ENCODE peak calls at places on chromosomes 16 and 17, in six cellular contexts. One of them, this sample, is unnamed.

GRCh38 chr17:27993161-27993695 is 49.2 kb upstream of the NLK start:
- DNase-seq in IMR-90: no peak
- DNase-seq in Kasumi-1: no peak
- DNase-seq in NCI-H460: no peak
- DNase-seq in activated T-helper 1 cell treated with Interleukin-2 at 50 U/mL for 16 hours: no peak
- DNase-seq in GM13976: no peak
- DNase-seq in this sample: no peak

GRCh38 chr17:82367724-82368524 is 3.6 kb upstream of the UTS2R start:
- DNase-seq in IMR-90: peak
- DNase-seq in Kasumi-1: no peak
- DNase-seq in NCI-H460: no peak
- DNase-seq in activated T-helper 1 cell treated with Interleukin-2 at 50 U/mL for 16 hours: no peak
- DNase-seq in GM13976: no peak
- DNase-seq in this sample: no peak

GRCh38 chr17:79865351-79866210 is 26.3 kb upstream of the CBX4 start:
- DNase-seq in IMR-90: no peak
- DNase-seq in Kasumi-1: no peak
- DNase-seq in NCI-H460: no peak
- DNase-seq in activated T-helper 1 cell treated with Interleukin-2 at 50 U/mL for 16 hours: no peak
- DNase-seq in GM13976: no peak
- DNase-seq in this sample: no peak

GRCh38 chr17:58531661-58532554 is 17.5 kb upstream of the MTMR4 start:
- DNase-seq in IMR-90: peak
- DNase-seq in Kasumi-1: no peak
- DNase-seq in NCI-H460: no peak
- DNase-seq in activated T-helper 1 cell treated with Interleukin-2 at 50 U/mL for 16 hours: peak
- DNase-seq in GM13976: peak
- DNase-seq in this sample: peak

GRCh38 chr17:46868689-46869187 is 17.4 kb downstream of the WNT9B start:
- DNase-seq in IMR-90: peak
- DNase-seq in Kasumi-1: no peak
- DNase-seq in NCI-H460: no peak
- DNase-seq in activated T-helper 1 cell treated with Interleukin-2 at 50 U/mL for 16 hours: no peak
- DNase-seq in GM13976: no peak
- DNase-seq in this sample: no peak

GRCh38 chr17:50953831-50954601 is 87.9 kb upstream of the TOB1 start:
- DNase-seq in IMR-90: peak
- DNase-seq in Kasumi-1: no peak
- DNase-seq in NCI-H460: no peak
- DNase-seq in activated T-helper 1 cell treated with Interleukin-2 at 50 U/mL for 16 hours: no peak
- DNase-seq in GM13976: peak
- DNase-seq in this sample: peak

GRCh38 chr17:75241143-75241430 is 20.3 kb downstream of the GGA3 start:
- DNase-seq in IMR-90: no peak
- DNase-seq in Kasumi-1: no peak
- DNase-seq in NCI-H460: no peak
- DNase-seq in activated T-helper 1 cell treated with Interleukin-2 at 50 U/mL for 16 hours: no peak
- DNase-seq in GM13976: no peak
- DNase-seq in this sample: no peak

GRCh38 chr16:21167360-21167759 is 8.9 kb downstream of the LDAF1 start:
- DNase-seq in IMR-90: peak
- DNase-seq in Kasumi-1: no peak
- DNase-seq in NCI-H460: no peak
- DNase-seq in activated T-helper 1 cell treated with Interleukin-2 at 50 U/mL for 16 hours: no peak
- DNase-seq in GM13976: no peak
- DNase-seq in this sample: no peak